ENCODE peak calls at places on chromosomes 2 and 18, in six cellular contexts. Z is NB4, B is HepG2, Y is lower leg skin, M is heart left ventricle, I is body of pancreas. Q is an unnamed sample.

GRCh38 chr18:48441405-48441881 is 32.3 kb upstream of the ZBTB7C start:
- DNase-seq in Z (no peak), B (no peak), Y (peak; percentile 90), M (peak; percentile 43), I (no peak), Q (no peak)

GRCh38 chr18:61322265-61322873 is 10.9 kb upstream of the CDH20 start:
- DNase-seq in Z (peak; percentile 58), B (peak; percentile 42), Y (peak; percentile 86), M (peak; percentile 43), I (peak; percentile 38), Q (peak; percentile 33)

GRCh38 chr2:239596298-239596697 is 195.5 kb upstream of the HDAC4 start:
- DNase-seq in Z (no peak), B (no peak), Y (peak; percentile 79), M (no peak), I (no peak), Q (no peak)

GRCh38 chr2:152369176-152369860 is 34.3 kb downstream of the FMNL2 start:
- DNase-seq in Z (no peak), B (peak; percentile 37), Y (no peak), M (no peak), I (no peak), Q (peak; percentile 91)

GRCh38 chr2:130375291-130376266 is 19.7 kb downstream of the PTPN18 start:
- DNase-seq in Z (no peak), B (no peak), Y (peak; percentile 49), M (no peak), I (no peak), Q (no peak)

GRCh38 chr2:200615247-200615646 is 29.4 kb downstream of the AOX1 start:
- DNase-seq in Z (peak; percentile 79), B (peak; percentile 68), Y (no peak), M (no peak), I (no peak), Q (peak; percentile 78)

GRCh38 chr2:230772189-230772588 is 59.5 kb downstream of the CAB39 start:
- DNase-seq in Z (no peak), B (no peak), Y (no peak), M (no peak), I (no peak), Q (no peak)

GRCh38 chr2:101205521-101205998 is 47.1 kb upstream of the CNOT11 start:
- DNase-seq in Z (peak; percentile 84), B (peak; percentile 83), Y (no peak), M (peak; percentile 38), I (peak; percentile 59), Q (peak; percentile 80)

GRCh38 chr18:31506024-31506742 is 8.2 kb downstream of the DSG2 start:
- DNase-seq in Z (no peak), B (peak; percentile 46), Y (no peak), M (no peak), I (no peak), Q (peak; percentile 21)

GRCh38 chr2:224263571-224264043 is 138.3 kb downstream of the FAM124B start:
- DNase-seq in Z (no peak), B (no peak), Y (no peak), M (no peak), I (no peak), Q (peak; percentile 63)

GRCh38 chr2:158120102-158120501 is 18.4 kb downstream of the UPP2 start:
- DNase-seq in Z (no peak), B (no peak), Y (no peak), M (no peak), I (no peak), Q (no peak)

GRCh38 chr2:240629419-240629967 is 4.2 kb downstream of the GPR35 start:
- DNase-seq in Z (no peak), B (no peak), Y (peak; percentile 53), M (no peak), I (no peak), Q (no peak)

GRCh38 chr2:26818972-26819371 is 29.0 kb upstream of the DPYSL5 start:
- DNase-seq in Z (no peak), B (no peak), Y (peak; percentile 52), M (no peak), I (no peak), Q (no peak)

GRCh38 chr2:229852565-229852964 is 69.2 kb downstream of the TRIP12 start:
- DNase-seq in Z (peak; percentile 8), B (no peak), Y (no peak), M (peak; percentile 56), I (no peak), Q (peak; percentile 87)

GRCh38 chr2:136310005-136310495 is 192.1 kb upstream of the CXCR4 start:
- DNase-seq in Z (no peak), B (no peak), Y (no peak), M (no peak), I (no peak), Q (no peak)

GRCh38 chr2:31235504-31235902 is 1.6 kb downstream of the EHD3 start:
- DNase-seq in Z (peak; percentile 21), B (no peak), Y (no peak), M (no peak), I (no peak), Q (peak; percentile 92)

DNA sequence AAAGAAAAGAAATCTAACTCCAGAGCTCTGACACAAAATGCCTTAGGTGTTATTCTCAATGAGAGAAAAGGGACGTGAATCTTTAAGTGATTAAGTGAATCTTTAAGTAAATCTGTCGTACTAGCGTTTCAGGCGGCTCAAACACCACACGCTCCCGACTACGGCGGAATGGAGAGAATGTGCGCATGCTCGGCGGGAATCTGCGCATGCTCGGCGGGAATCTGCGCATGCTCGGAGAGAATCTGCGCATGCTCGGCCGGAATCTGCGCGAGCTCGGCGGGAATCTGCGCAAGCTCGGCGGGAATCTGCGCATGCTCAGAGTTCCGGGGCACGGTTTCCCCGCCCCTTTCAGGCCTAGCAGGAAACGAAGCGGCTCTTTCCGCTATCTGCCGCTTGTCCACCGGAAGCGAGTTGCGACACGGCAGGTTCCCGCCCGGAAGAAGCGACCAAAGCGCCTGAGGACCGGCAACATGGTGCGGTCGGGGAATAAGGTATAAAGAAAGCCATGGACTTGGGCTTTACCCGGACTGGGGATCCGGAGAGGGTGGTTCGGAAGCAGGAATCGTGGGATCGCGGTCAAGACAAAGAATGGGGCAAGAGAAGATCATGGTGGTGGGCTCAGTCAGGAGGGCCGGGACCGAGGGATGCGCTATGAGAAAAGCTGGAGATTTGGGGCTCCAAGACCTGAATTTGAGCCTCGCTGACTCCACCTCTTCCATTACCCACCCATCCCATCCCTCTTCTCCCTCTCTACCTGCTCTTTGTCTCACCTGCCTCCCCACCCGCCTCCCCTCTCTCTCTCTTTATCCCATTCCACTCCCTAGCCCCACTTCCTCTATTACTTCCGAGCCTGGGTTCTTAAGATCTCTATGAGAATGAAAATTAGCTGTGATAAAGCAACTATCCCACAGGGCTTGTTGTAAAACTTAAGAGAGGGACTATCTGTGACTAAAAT is at the start of gene XRCC5:
- DNase-seq in Z (peak; percentile 98), B (peak; percentile 96), Y (peak; percentile 99), M (peak; percentile 97), I (peak; percentile 99), Q (peak; percentile 96)
- TF ChIP-seq POLR2A in Z (peak; percentile 60), B (peak; percentile 91), Y (no peak), M (peak; percentile 58), I (peak; percentile 81), Q (peak; percentile 91)

DNA sequence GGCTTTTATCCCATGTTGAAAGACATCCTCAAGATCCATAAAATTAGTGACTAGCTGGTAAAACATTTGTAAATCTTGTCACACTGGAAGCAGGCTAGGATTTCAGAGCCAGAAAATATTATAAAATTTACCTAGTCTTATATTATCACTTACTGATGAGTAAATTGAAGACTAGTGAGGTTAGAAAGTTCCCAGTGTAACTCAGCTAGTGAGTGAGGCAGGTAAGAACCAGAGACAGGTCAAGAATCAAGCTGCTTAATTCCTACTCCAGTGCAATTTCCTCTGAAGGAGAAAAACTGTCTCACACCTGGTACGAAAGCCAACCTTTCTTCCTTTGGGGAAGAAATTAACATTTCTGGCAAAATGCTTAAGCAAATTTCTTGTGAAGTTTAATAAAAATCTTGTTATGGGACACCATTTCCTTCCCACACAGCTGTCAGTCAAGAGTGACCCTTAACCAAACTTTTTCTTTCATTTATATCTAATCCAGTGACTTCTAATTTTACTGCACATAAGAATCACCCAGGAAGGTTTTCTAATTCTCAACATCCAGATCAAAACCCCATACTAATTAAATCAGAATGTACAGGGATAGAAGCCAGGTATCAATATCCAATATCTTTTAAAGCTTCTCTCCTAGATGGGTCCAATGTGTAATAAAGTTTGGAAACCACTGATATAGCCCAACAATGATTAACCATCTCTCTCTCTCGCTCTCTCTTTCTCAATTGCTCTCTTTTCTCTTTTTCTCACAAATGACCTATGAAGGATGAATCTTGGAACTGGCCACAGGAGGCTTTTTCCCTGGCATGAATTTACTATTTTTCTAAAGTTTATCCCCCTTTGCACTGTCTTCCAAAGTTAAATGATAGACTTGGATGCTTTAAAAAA is 264.3 kb upstream of the SLC39A10 start:
- DNase-seq in Z (no peak), B (no peak), Y (no peak), M (no peak), I (no peak), Q (no peak)
- TF ChIP-seq POLR2A in Z (no peak), B (no peak), Y (no peak), M (no peak), I (no peak), Q (no peak)

GRCh38 chr18:45967007-45967706 is at the start of gene EPG5:
- DNase-seq in Z (peak; percentile 95), B (peak; percentile 93), Y (peak; percentile 99), M (peak; percentile 97), I (peak; percentile 97), Q (peak; percentile 95)
- TF ChIP-seq POLR2A in Z (peak; percentile 28), B (peak; percentile 68), Y (no peak), M (peak; percentile 61), I (peak; percentile 78), Q (peak; percentile 74)

DNA sequence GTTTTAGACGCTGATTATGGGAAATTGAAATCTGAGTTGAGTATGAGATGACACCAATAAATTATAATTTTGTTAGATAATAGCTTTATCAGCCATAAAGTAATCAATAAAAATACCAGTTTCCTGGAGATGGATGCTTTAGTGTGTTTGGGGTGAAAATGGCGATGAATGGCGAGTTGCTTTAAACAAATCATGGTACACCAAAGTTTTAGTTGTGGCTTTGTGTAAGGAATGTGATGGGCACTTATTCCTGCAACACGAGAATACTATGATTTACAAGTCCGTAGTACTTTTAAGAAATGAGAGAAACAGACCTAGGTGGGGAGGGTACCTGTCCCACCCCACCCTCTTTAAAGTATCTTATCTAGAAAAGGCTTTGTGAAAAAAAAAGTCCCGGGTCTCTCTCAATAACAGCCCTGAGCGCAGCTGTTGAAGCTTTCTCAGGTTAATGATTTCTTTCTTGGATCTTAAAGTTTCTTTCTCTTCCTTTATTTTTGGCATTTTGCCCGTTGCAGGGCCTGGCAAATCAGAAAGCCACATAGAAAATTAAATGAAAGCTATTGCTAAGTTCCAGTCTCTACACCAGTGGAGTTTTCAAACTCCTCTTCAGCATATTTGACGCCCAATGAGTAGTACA is 1.5 kb upstream of the RRM2 start:
- DNase-seq in Z (peak; percentile 49), B (peak; percentile 72), Y (no peak), M (no peak), I (peak; percentile 31), Q (peak; percentile 21)
- TF ChIP-seq POLR2A in Z (no peak), B (peak; percentile 2), Y (no peak), M (no peak), I (no peak), Q (no peak)

Q was measured in IMR-90.